ENCODE peak calls at places on chromosomes 16 and 17, in nine cellular contexts. One of them, this sample, is unnamed.

GRCh38 chr17:76531501-76532038 is 5.9 kb downstream of the CYGB start:
- DNase-seq in EL: no peak
- DNase-seq in ELR: no peak
- DNase-seq in WERI-Rb-1: no peak
- DNase-seq in GM18507: no peak
- DNase-seq in stimulated activated CD4-positive, alpha-beta T cell treated with anti-CD3 and anti-CD28 coated beads, Interleukin-12 subunit alpha, Interleukin-12 subunit beta, amount 100 ng/mL, for 48 hours: no peak
- DNase-seq in NCI-H1105 treated with DMSO at 0.1 percent for 48 hours: no peak
- DNase-seq in MM.1S: no peak
- DNase-seq in RPMI8226: no peak
- DNase-seq in this sample: no peak

GRCh38 chr16:68834550-68834949 is 8.8 kb upstream of the TANGO6 start:
- DNase-seq in EL: no peak
- DNase-seq in ELR: no peak
- DNase-seq in WERI-Rb-1: no peak
- DNase-seq in GM18507: no peak
- DNase-seq in stimulated activated CD4-positive, alpha-beta T cell treated with anti-CD3 and anti-CD28 coated beads, Interleukin-12 subunit alpha, Interleukin-12 subunit beta, amount 100 ng/mL, for 48 hours: no peak
- DNase-seq in NCI-H1105 treated with DMSO at 0.1 percent for 48 hours: no peak
- DNase-seq in MM.1S: no peak
- DNase-seq in RPMI8226: no peak
- DNase-seq in this sample: no peak

GRCh38 chr17:38605852-38606645 is at the start of gene SRCIN1:
- DNase-seq in EL: peak
- DNase-seq in ELR: peak
- DNase-seq in WERI-Rb-1: peak
- DNase-seq in GM18507: no peak
- DNase-seq in stimulated activated CD4-positive, alpha-beta T cell treated with anti-CD3 and anti-CD28 coated beads, Interleukin-12 subunit alpha, Interleukin-12 subunit beta, amount 100 ng/mL, for 48 hours: peak
- DNase-seq in NCI-H1105 treated with DMSO at 0.1 percent for 48 hours: peak
- DNase-seq in MM.1S: peak
- DNase-seq in RPMI8226: peak
- DNase-seq in this sample: peak

GRCh38 chr16:81809567-81809966 is 30.5 kb downstream of the PLCG2 start:
- DNase-seq in EL: no peak
- DNase-seq in ELR: no peak
- DNase-seq in WERI-Rb-1: no peak
- DNase-seq in GM18507: no peak
- DNase-seq in stimulated activated CD4-positive, alpha-beta T cell treated with anti-CD3 and anti-CD28 coated beads, Interleukin-12 subunit alpha, Interleukin-12 subunit beta, amount 100 ng/mL, for 48 hours: no peak
- DNase-seq in NCI-H1105 treated with DMSO at 0.1 percent for 48 hours: no peak
- DNase-seq in MM.1S: peak
- DNase-seq in RPMI8226: peak
- DNase-seq in this sample: no peak

GRCh38 chr16:72985148-72985882 is 62.6 kb downstream of the ZFHX3 start:
- DNase-seq in EL: peak
- DNase-seq in ELR: no peak
- DNase-seq in WERI-Rb-1: no peak
- DNase-seq in GM18507: no peak
- DNase-seq in stimulated activated CD4-positive, alpha-beta T cell treated with anti-CD3 and anti-CD28 coated beads, Interleukin-12 subunit alpha, Interleukin-12 subunit beta, amount 100 ng/mL, for 48 hours: no peak
- DNase-seq in NCI-H1105 treated with DMSO at 0.1 percent for 48 hours: no peak
- DNase-seq in MM.1S: no peak
- DNase-seq in RPMI8226: no peak
- DNase-seq in this sample: no peak

GRCh38 chr16:86245351-86245750 is 265.0 kb upstream of the FOXF1 start:
- DNase-seq in EL: no peak
- DNase-seq in ELR: no peak
- DNase-seq in WERI-Rb-1: no peak
- DNase-seq in GM18507: no peak
- DNase-seq in stimulated activated CD4-positive, alpha-beta T cell treated with anti-CD3 and anti-CD28 coated beads, Interleukin-12 subunit alpha, Interleukin-12 subunit beta, amount 100 ng/mL, for 48 hours: no peak
- DNase-seq in NCI-H1105 treated with DMSO at 0.1 percent for 48 hours: no peak
- DNase-seq in MM.1S: no peak
- DNase-seq in RPMI8226: no peak
- DNase-seq in this sample: no peak

GRCh38 chr17:47785538-47786123 is 36.0 kb downstream of the OSBPL7 start:
- DNase-seq in EL: peak
- DNase-seq in ELR: peak
- DNase-seq in WERI-Rb-1: no peak
- DNase-seq in GM18507: no peak
- DNase-seq in stimulated activated CD4-positive, alpha-beta T cell treated with anti-CD3 and anti-CD28 coated beads, Interleukin-12 subunit alpha, Interleukin-12 subunit beta, amount 100 ng/mL, for 48 hours: no peak
- DNase-seq in NCI-H1105 treated with DMSO at 0.1 percent for 48 hours: no peak
- DNase-seq in MM.1S: peak
- DNase-seq in RPMI8226: peak
- DNase-seq in this sample: no peak

GRCh38 chr16:35197656-35198055 is 1738.2 kb downstream of the TP53TG3F start:
- DNase-seq in EL: no peak
- DNase-seq in ELR: no peak
- DNase-seq in WERI-Rb-1: no peak
- DNase-seq in GM18507: no peak
- DNase-seq in stimulated activated CD4-positive, alpha-beta T cell treated with anti-CD3 and anti-CD28 coated beads, Interleukin-12 subunit alpha, Interleukin-12 subunit beta, amount 100 ng/mL, for 48 hours: no peak
- DNase-seq in NCI-H1105 treated with DMSO at 0.1 percent for 48 hours: no peak
- DNase-seq in MM.1S: no peak
- DNase-seq in RPMI8226: no peak
- DNase-seq in this sample: no peak

GRCh38 chr17:50107790-50108414 is 12.8 kb downstream of the PDK2 start:
- DNase-seq in EL: peak
- DNase-seq in ELR: peak
- DNase-seq in WERI-Rb-1: no peak
- DNase-seq in GM18507: no peak
- DNase-seq in stimulated activated CD4-positive, alpha-beta T cell treated with anti-CD3 and anti-CD28 coated beads, Interleukin-12 subunit alpha, Interleukin-12 subunit beta, amount 100 ng/mL, for 48 hours: no peak
- DNase-seq in NCI-H1105 treated with DMSO at 0.1 percent for 48 hours: no peak
- DNase-seq in MM.1S: no peak
- DNase-seq in RPMI8226: no peak
- DNase-seq in this sample: no peak

GRCh38 chr17:51166987-51167931 is 1.0 kb downstream of the NME2 start:
- DNase-seq in EL: peak
- DNase-seq in ELR: peak
- DNase-seq in WERI-Rb-1: peak
- DNase-seq in GM18507: peak
- DNase-seq in stimulated activated CD4-positive, alpha-beta T cell treated with anti-CD3 and anti-CD28 coated beads, Interleukin-12 subunit alpha, Interleukin-12 subunit beta, amount 100 ng/mL, for 48 hours: peak
- DNase-seq in NCI-H1105 treated with DMSO at 0.1 percent for 48 hours: peak
- DNase-seq in MM.1S: peak
- DNase-seq in RPMI8226: peak
- DNase-seq in this sample: peak

GRCh38 chr17:18217412-18218015 is 7.9 kb upstream of the LLGL1 start:
- DNase-seq in EL: peak
- DNase-seq in ELR: peak
- DNase-seq in WERI-Rb-1: peak
- DNase-seq in GM18507: peak
- DNase-seq in stimulated activated CD4-positive, alpha-beta T cell treated with anti-CD3 and anti-CD28 coated beads, Interleukin-12 subunit alpha, Interleukin-12 subunit beta, amount 100 ng/mL, for 48 hours: peak
- DNase-seq in NCI-H1105 treated with DMSO at 0.1 percent for 48 hours: peak
- DNase-seq in MM.1S: peak
- DNase-seq in RPMI8226: peak
- DNase-seq in this sample: no peak

GRCh38 chr17:49715717-49716279 is 8.0 kb upstream of the SLC35B1 start:
- DNase-seq in EL: no peak
- DNase-seq in ELR: no peak
- DNase-seq in WERI-Rb-1: no peak
- DNase-seq in GM18507: no peak
- DNase-seq in stimulated activated CD4-positive, alpha-beta T cell treated with anti-CD3 and anti-CD28 coated beads, Interleukin-12 subunit alpha, Interleukin-12 subunit beta, amount 100 ng/mL, for 48 hours: no peak
- DNase-seq in NCI-H1105 treated with DMSO at 0.1 percent for 48 hours: no peak
- DNase-seq in MM.1S: no peak
- DNase-seq in RPMI8226: no peak
- DNase-seq in this sample: no peak

GRCh38 chr17:8466466-8466865 is 30.8 kb downstream of the NDEL1 start:
- DNase-seq in EL: peak
- DNase-seq in ELR: no peak
- DNase-seq in WERI-Rb-1: no peak
- DNase-seq in GM18507: no peak
- DNase-seq in stimulated activated CD4-positive, alpha-beta T cell treated with anti-CD3 and anti-CD28 coated beads, Interleukin-12 subunit alpha, Interleukin-12 subunit beta, amount 100 ng/mL, for 48 hours: no peak
- DNase-seq in NCI-H1105 treated with DMSO at 0.1 percent for 48 hours: no peak
- DNase-seq in MM.1S: no peak
- DNase-seq in RPMI8226: no peak
- DNase-seq in this sample: no peak

GRCh38 chr17:27379863-27380533 is 76.2 kb upstream of the KSR1 start:
- DNase-seq in EL: peak
- DNase-seq in ELR: peak
- DNase-seq in WERI-Rb-1: no peak
- DNase-seq in GM18507: no peak
- DNase-seq in stimulated activated CD4-positive, alpha-beta T cell treated with anti-CD3 and anti-CD28 coated beads, Interleukin-12 subunit alpha, Interleukin-12 subunit beta, amount 100 ng/mL, for 48 hours: no peak
- DNase-seq in NCI-H1105 treated with DMSO at 0.1 percent for 48 hours: no peak
- DNase-seq in MM.1S: no peak
- DNase-seq in RPMI8226: no peak
- DNase-seq in this sample: no peak

GRCh38 chr17:32303861-32304288 is 38.1 kb downstream of the C17orf75 start:
- DNase-seq in EL: peak
- DNase-seq in ELR: no peak
- DNase-seq in WERI-Rb-1: no peak
- DNase-seq in GM18507: no peak
- DNase-seq in stimulated activated CD4-positive, alpha-beta T cell treated with anti-CD3 and anti-CD28 coated beads, Interleukin-12 subunit alpha, Interleukin-12 subunit beta, amount 100 ng/mL, for 48 hours: no peak
- DNase-seq in NCI-H1105 treated with DMSO at 0.1 percent for 48 hours: peak
- DNase-seq in MM.1S: no peak
- DNase-seq in RPMI8226: no peak
- DNase-seq in this sample: no peak

GRCh38 chr17:69228576-69228975 is at the start of gene ABCA10:
- DNase-seq in EL: no peak
- DNase-seq in ELR: no peak
- DNase-seq in WERI-Rb-1: no peak
- DNase-seq in GM18507: no peak
- DNase-seq in stimulated activated CD4-positive, alpha-beta T cell treated with anti-CD3 and anti-CD28 coated beads, Interleukin-12 subunit alpha, Interleukin-12 subunit beta, amount 100 ng/mL, for 48 hours: no peak
- DNase-seq in NCI-H1105 treated with DMSO at 0.1 percent for 48 hours: no peak
- DNase-seq in MM.1S: no peak
- DNase-seq in RPMI8226: no peak
- DNase-seq in this sample: no peak

GRCh38 chr17:38601539-38602351 is 4.0 kb downstream of the SRCIN1 start:
- DNase-seq in EL: no peak
- DNase-seq in ELR: no peak
- DNase-seq in WERI-Rb-1: peak
- DNase-seq in GM18507: no peak
- DNase-seq in stimulated activated CD4-positive, alpha-beta T cell treated with anti-CD3 and anti-CD28 coated beads, Interleukin-12 subunit alpha, Interleukin-12 subunit beta, amount 100 ng/mL, for 48 hours: no peak
- DNase-seq in NCI-H1105 treated with DMSO at 0.1 percent for 48 hours: peak
- DNase-seq in MM.1S: no peak
- DNase-seq in RPMI8226: peak
- DNase-seq in this sample: peak

GRCh38 chr17:35001549-35001948 is 21.2 kb downstream of the LIG3 start:
- DNase-seq in EL: no peak
- DNase-seq in ELR: peak
- DNase-seq in WERI-Rb-1: no peak
- DNase-seq in GM18507: no peak
- DNase-seq in stimulated activated CD4-positive, alpha-beta T cell treated with anti-CD3 and anti-CD28 coated beads, Interleukin-12 subunit alpha, Interleukin-12 subunit beta, amount 100 ng/mL, for 48 hours: no peak
- DNase-seq in NCI-H1105 treated with DMSO at 0.1 percent for 48 hours: no peak
- DNase-seq in MM.1S: no peak
- DNase-seq in RPMI8226: no peak
- DNase-seq in this sample: no peak

GRCh38 chr16:51327001-51327400 is 175.9 kb upstream of the SALL1 start:
- DNase-seq in EL: peak
- DNase-seq in ELR: peak
- DNase-seq in WERI-Rb-1: no peak
- DNase-seq in GM18507: no peak
- DNase-seq in stimulated activated CD4-positive, alpha-beta T cell treated with anti-CD3 and anti-CD28 coated beads, Interleukin-12 subunit alpha, Interleukin-12 subunit beta, amount 100 ng/mL, for 48 hours: no peak
- DNase-seq in NCI-H1105 treated with DMSO at 0.1 percent for 48 hours: no peak
- DNase-seq in MM.1S: no peak
- DNase-seq in RPMI8226: no peak
- DNase-seq in this sample: no peak

GRCh38 chr17:35252646-35253045 is 9.8 kb downstream of the SLFN5 start:
- DNase-seq in EL: no peak
- DNase-seq in ELR: no peak
- DNase-seq in WERI-Rb-1: no peak
- DNase-seq in GM18507: no peak
- DNase-seq in stimulated activated CD4-positive, alpha-beta T cell treated with anti-CD3 and anti-CD28 coated beads, Interleukin-12 subunit alpha, Interleukin-12 subunit beta, amount 100 ng/mL, for 48 hours: no peak
- DNase-seq in NCI-H1105 treated with DMSO at 0.1 percent for 48 hours: no peak
- DNase-seq in MM.1S: no peak
- DNase-seq in RPMI8226: no peak
- DNase-seq in this sample: no peak

GRCh38 chr16:17836868-17837602 is 366.3 kb upstream of the XYLT1 start:
- DNase-seq in EL: peak
- DNase-seq in ELR: peak
- DNase-seq in WERI-Rb-1: peak
- DNase-seq in GM18507: no peak
- DNase-seq in stimulated activated CD4-positive, alpha-beta T cell treated with anti-CD3 and anti-CD28 coated beads, Interleukin-12 subunit alpha, Interleukin-12 subunit beta, amount 100 ng/mL, for 48 hours: no peak
- DNase-seq in NCI-H1105 treated with DMSO at 0.1 percent for 48 hours: no peak
- DNase-seq in MM.1S: no peak
- DNase-seq in RPMI8226: no peak
- DNase-seq in this sample: no peak

GRCh38 chr16:21156767-21157467 is 1.6 kb upstream of the LDAF1 start:
- DNase-seq in EL: peak
- DNase-seq in ELR: peak
- DNase-seq in WERI-Rb-1: peak
- DNase-seq in GM18507: peak
- DNase-seq in stimulated activated CD4-positive, alpha-beta T cell treated with anti-CD3 and anti-CD28 coated beads, Interleukin-12 subunit alpha, Interleukin-12 subunit beta, amount 100 ng/mL, for 48 hours: no peak
- DNase-seq in NCI-H1105 treated with DMSO at 0.1 percent for 48 hours: peak
- DNase-seq in MM.1S: peak
- DNase-seq in RPMI8226: peak
- DNase-seq in this sample: peak

GRCh38 chr17:50668025-50668837 is 33.5 kb downstream of the ABCC3 start:
- DNase-seq in EL: peak
- DNase-seq in ELR: peak
- DNase-seq in WERI-Rb-1: no peak
- DNase-seq in GM18507: no peak
- DNase-seq in stimulated activated CD4-positive, alpha-beta T cell treated with anti-CD3 and anti-CD28 coated beads, Interleukin-12 subunit alpha, Interleukin-12 subunit beta, amount 100 ng/mL, for 48 hours: no peak
- DNase-seq in NCI-H1105 treated with DMSO at 0.1 percent for 48 hours: no peak
- DNase-seq in MM.1S: no peak
- DNase-seq in RPMI8226: no peak
- DNase-seq in this sample: no peak

GRCh38 chr16:30605148-30605547 is 5.0 kb downstream of the ZNF689 start:
- DNase-seq in EL: no peak
- DNase-seq in ELR: no peak
- DNase-seq in WERI-Rb-1: no peak
- DNase-seq in GM18507: no peak
- DNase-seq in stimulated activated CD4-positive, alpha-beta T cell treated with anti-CD3 and anti-CD28 coated beads, Interleukin-12 subunit alpha, Interleukin-12 subunit beta, amount 100 ng/mL, for 48 hours: no peak
- DNase-seq in NCI-H1105 treated with DMSO at 0.1 percent for 48 hours: no peak
- DNase-seq in MM.1S: no peak
- DNase-seq in RPMI8226: no peak
- DNase-seq in this sample: no peak

GRCh38 chr16:12459401-12459791 is 344.3 kb downstream of the CPPED1 start:
- DNase-seq in EL: no peak
- DNase-seq in ELR: no peak
- DNase-seq in WERI-Rb-1: no peak
- DNase-seq in GM18507: no peak
- DNase-seq in stimulated activated CD4-positive, alpha-beta T cell treated with anti-CD3 and anti-CD28 coated beads, Interleukin-12 subunit alpha, Interleukin-12 subunit beta, amount 100 ng/mL, for 48 hours: no peak
- DNase-seq in NCI-H1105 treated with DMSO at 0.1 percent for 48 hours: no peak
- DNase-seq in MM.1S: no peak
- DNase-seq in RPMI8226: no peak
- DNase-seq in this sample: no peak

GRCh38 chr17:2174471-2175293 is 119.8 kb downstream of the HIC1 start:
- DNase-seq in EL: peak
- DNase-seq in ELR: peak
- DNase-seq in WERI-Rb-1: no peak
- DNase-seq in GM18507: no peak
- DNase-seq in stimulated activated CD4-positive, alpha-beta T cell treated with anti-CD3 and anti-CD28 coated beads, Interleukin-12 subunit alpha, Interleukin-12 subunit beta, amount 100 ng/mL, for 48 hours: no peak
- DNase-seq in NCI-H1105 treated with DMSO at 0.1 percent for 48 hours: no peak
- DNase-seq in MM.1S: no peak
- DNase-seq in RPMI8226: no peak
- DNase-seq in this sample: no peak

GRCh38 chr16:8852534-8852933 is 16.3 kb downstream of the CARHSP1 start:
- DNase-seq in EL: no peak
- DNase-seq in ELR: peak
- DNase-seq in WERI-Rb-1: no peak
- DNase-seq in GM18507: no peak
- DNase-seq in stimulated activated CD4-positive, alpha-beta T cell treated with anti-CD3 and anti-CD28 coated beads, Interleukin-12 subunit alpha, Interleukin-12 subunit beta, amount 100 ng/mL, for 48 hours: no peak
- DNase-seq in NCI-H1105 treated with DMSO at 0.1 percent for 48 hours: no peak
- DNase-seq in MM.1S: no peak
- DNase-seq in RPMI8226: no peak
- DNase-seq in this sample: no peak

GRCh38 chr17:32553168-32553567 is 66.4 kb downstream of the CDK5R1 start:
- DNase-seq in EL: no peak
- DNase-seq in ELR: no peak
- DNase-seq in WERI-Rb-1: no peak
- DNase-seq in GM18507: no peak
- DNase-seq in stimulated activated CD4-positive, alpha-beta T cell treated with anti-CD3 and anti-CD28 coated beads, Interleukin-12 subunit alpha, Interleukin-12 subunit beta, amount 100 ng/mL, for 48 hours: no peak
- DNase-seq in NCI-H1105 treated with DMSO at 0.1 percent for 48 hours: no peak
- DNase-seq in MM.1S: no peak
- DNase-seq in RPMI8226: no peak
- DNase-seq in this sample: no peak

GRCh38 chr16:9437115-9437514 is 345.7 kb downstream of the HAPSTR1 start:
- DNase-seq in EL: no peak
- DNase-seq in ELR: no peak
- DNase-seq in WERI-Rb-1: no peak
- DNase-seq in GM18507: no peak
- DNase-seq in stimulated activated CD4-positive, alpha-beta T cell treated with anti-CD3 and anti-CD28 coated beads, Interleukin-12 subunit alpha, Interleukin-12 subunit beta, amount 100 ng/mL, for 48 hours: no peak
- DNase-seq in NCI-H1105 treated with DMSO at 0.1 percent for 48 hours: peak
- DNase-seq in MM.1S: peak
- DNase-seq in RPMI8226: no peak
- DNase-seq in this sample: no peak

GRCh38 chr17:47224971-47225370 is 15.8 kb downstream of the MYL4 start:
- DNase-seq in EL: no peak
- DNase-seq in ELR: no peak
- DNase-seq in WERI-Rb-1: no peak
- DNase-seq in GM18507: no peak
- DNase-seq in stimulated activated CD4-positive, alpha-beta T cell treated with anti-CD3 and anti-CD28 coated beads, Interleukin-12 subunit alpha, Interleukin-12 subunit beta, amount 100 ng/mL, for 48 hours: no peak
- DNase-seq in NCI-H1105 treated with DMSO at 0.1 percent for 48 hours: no peak
- DNase-seq in MM.1S: no peak
- DNase-seq in RPMI8226: no peak
- DNase-seq in this sample: no peak

GRCh38 chr17:46154151-46154816 is 38.9 kb downstream of the KANSL1 start:
- DNase-seq in EL: peak
- DNase-seq in ELR: peak
- DNase-seq in WERI-Rb-1: no peak
- DNase-seq in GM18507: no peak
- DNase-seq in stimulated activated CD4-positive, alpha-beta T cell treated with anti-CD3 and anti-CD28 coated beads, Interleukin-12 subunit alpha, Interleukin-12 subunit beta, amount 100 ng/mL, for 48 hours: peak
- DNase-seq in NCI-H1105 treated with DMSO at 0.1 percent for 48 hours: no peak
- DNase-seq in MM.1S: no peak
- DNase-seq in RPMI8226: no peak
- DNase-seq in this sample: no peak